ENCODE peak calls at places on chromosomes 1 and 21, in seven cellular contexts. I is astrocyte, V is natural killer cell, N is brain microvascular endothelial cell, L is ascending aorta, T is ovary, G is PC-3. Q is an unnamed sample.

GRCh38 chr1:1171551-1172340 is 1.9 kb upstream of the TTLL10 start:
- DNase-seq in T (no peak), G (no peak), I (no peak), L (no peak), V (peak; percentile 24), N (no peak), Q (peak; percentile 83)

GRCh38 chr1:116624040-116624439 is 43.5 kb downstream of the IGSF3 start:
- DNase-seq in I (no peak), N (no peak), V (no peak), L (no peak), G (no peak), T (no peak), Q (no peak)

GRCh38 chr1:212482352-212483153 is 49.8 kb downstream of the NENF start:
- DNase-seq in N (peak; percentile 61), V (no peak), I (peak; percentile 84), L (no peak), G (peak; percentile 95), T (no peak), Q (no peak)

GRCh38 chr1:43547538-43548072 is 16.9 kb downstream of the PTPRF start:
- DNase-seq in G (no peak), T (no peak), V (no peak), I (no peak), N (no peak), L (no peak), Q (no peak)

GRCh38 chr1:227038401-227038800 is 98.3 kb downstream of the COQ8A start:
- DNase-seq in V (no peak), N (no peak), T (no peak), G (peak; percentile 34), I (peak; percentile 84), L (no peak), Q (no peak)

GRCh38 chr21:19999369-20000272 is 998.6 kb upstream of the NCAM2 start:
- DNase-seq in T (no peak), N (no peak), G (no peak), L (no peak), I (no peak), V (no peak), Q (no peak)

GRCh38 chr1:169295425-169295824 is 72.2 kb downstream of the NME7 start:
- DNase-seq in V (no peak), L (no peak), N (no peak), G (no peak), T (no peak), I (peak; percentile 56), Q (no peak)

GRCh38 chr1:12620142-12620865 is 2.3 kb upstream of the DHRS3 start:
- DNase-seq in V (no peak), N (no peak), I (no peak), G (peak; percentile 52), L (no peak), T (no peak), Q (no peak)

GRCh38 chr1:34088001-34088400 is 77.0 kb downstream of the CSMD2 start:
- DNase-seq in V (no peak), G (no peak), I (no peak), T (no peak), N (no peak), L (no peak), Q (no peak)

GRCh38 chr1:193476748-193477147 is 290.3 kb upstream of the B3GALT2 start:
- DNase-seq in T (no peak), G (no peak), V (no peak), L (no peak), N (no peak), I (no peak), Q (no peak)

GRCh38 chr1:212247179-212247721 is 38.0 kb upstream of the PPP2R5A start:
- DNase-seq in V (no peak), I (peak; percentile 13), N (peak; percentile 64), G (no peak), T (peak; percentile 19), L (no peak), Q (no peak)

GRCh38 chr1:2786329-2787162 is 14.9 kb downstream of the TTC34 start:
- DNase-seq in T (peak; percentile 32), N (no peak), L (no peak), I (no peak), G (peak; percentile 56), V (peak; percentile 63), Q (peak; percentile 69)

GRCh38 chr1:46530311-46530710 is 21.1 kb downstream of the KNCN start:
- DNase-seq in I (no peak), T (no peak), V (no peak), N (no peak), G (no peak), L (no peak), Q (no peak)

GRCh38 chr1:209349372-209350324 is 233.9 kb upstream of the CAMK1G start:
- DNase-seq in T (no peak), V (no peak), I (peak; percentile 65), L (no peak), N (peak; percentile 34), G (no peak), Q (no peak)

GRCh38 chr1:32881871-32882850 is 4.1 kb upstream of the HPCA start:
- DNase-seq in L (no peak), G (no peak), N (no peak), T (no peak), I (no peak), V (no peak), Q (no peak)

GRCh38 chr1:4170548-4170947 is 270.5 kb upstream of the C1orf174 start:
- DNase-seq in L (no peak), I (no peak), T (peak; percentile 2), G (no peak), N (no peak), V (no peak), Q (no peak)

GRCh38 chr1:2429780-2430591 is 17.6 kb upstream of the PEX10 start:
- DNase-seq in V (no peak), N (no peak), T (no peak), G (peak; percentile 67), L (no peak), I (no peak), Q (no peak)

GRCh38 chr1:55997550-55997949 is 581.8 kb downstream of the PLPP3 start:
- DNase-seq in G (no peak), I (no peak), N (no peak), T (no peak), L (no peak), V (no peak), Q (no peak)

GRCh38 chr1:53378932-53379661 is 51.2 kb upstream of the LRP8 start:
- DNase-seq in G (no peak), T (no peak), I (no peak), V (no peak), L (no peak), N (no peak), Q (no peak)

GRCh38 chr1:189970331-189971230 is 507.1 kb downstream of the BRINP3 start:
- DNase-seq in V (no peak), N (no peak), T (no peak), G (no peak), I (peak; percentile 8), L (no peak), Q (no peak)

GRCh38 chr1:43441166-43441893 is 12.4 kb downstream of the HYI start:
- DNase-seq in V (no peak), I (no peak), N (no peak), G (no peak), L (no peak), T (peak; percentile 14), Q (peak; percentile 1)

GRCh38 chr1:234262754-234263105 is 110.5 kb upstream of the COA6 start:
- DNase-seq in V (no peak), N (no peak), T (no peak), L (no peak), G (no peak), I (peak; percentile 52), Q (no peak)

GRCh38 chr21:16305686-16306085 is 575.9 kb downstream of the USP25 start:
- DNase-seq in G (no peak), N (peak; percentile 18), I (peak; percentile 70), L (no peak), V (no peak), T (peak; percentile 52), Q (no peak)

GRCh38 chr1:87620807-87621206 is 292.1 kb downstream of the LMO4 start:
- DNase-seq in L (no peak), V (no peak), T (no peak), I (no peak), N (no peak), G (no peak), Q (no peak)

GRCh38 chr1:67307251-67308060 is at the start of gene IL12RB2:
- DNase-seq in V (peak; percentile 38), I (no peak), G (no peak), L (no peak), N (no peak), T (no peak), Q (peak; percentile 20)

GRCh38 chr1:181486098-181486420 is 2.7 kb downstream of the CACNA1E start:
- DNase-seq in V (no peak), I (no peak), L (no peak), G (no peak), N (no peak), T (no peak), Q (no peak)
- TF ChIP-seq CTCF in V (no peak), I (no peak), L (no peak), G (no peak), N (no peak), T (no peak), Q (no peak)

GRCh38 chr1:156684227-156684782 is 7.1 kb upstream of the NES start:
- DNase-seq in L (no peak), I (no peak), N (no peak), G (peak; percentile 54), V (no peak), T (no peak), Q (no peak)
- TF ChIP-seq CTCF in L (no peak), I (no peak), N (peak; percentile 45), G (peak; percentile 56), V (no peak), T (no peak), Q (no peak)

DNA sequence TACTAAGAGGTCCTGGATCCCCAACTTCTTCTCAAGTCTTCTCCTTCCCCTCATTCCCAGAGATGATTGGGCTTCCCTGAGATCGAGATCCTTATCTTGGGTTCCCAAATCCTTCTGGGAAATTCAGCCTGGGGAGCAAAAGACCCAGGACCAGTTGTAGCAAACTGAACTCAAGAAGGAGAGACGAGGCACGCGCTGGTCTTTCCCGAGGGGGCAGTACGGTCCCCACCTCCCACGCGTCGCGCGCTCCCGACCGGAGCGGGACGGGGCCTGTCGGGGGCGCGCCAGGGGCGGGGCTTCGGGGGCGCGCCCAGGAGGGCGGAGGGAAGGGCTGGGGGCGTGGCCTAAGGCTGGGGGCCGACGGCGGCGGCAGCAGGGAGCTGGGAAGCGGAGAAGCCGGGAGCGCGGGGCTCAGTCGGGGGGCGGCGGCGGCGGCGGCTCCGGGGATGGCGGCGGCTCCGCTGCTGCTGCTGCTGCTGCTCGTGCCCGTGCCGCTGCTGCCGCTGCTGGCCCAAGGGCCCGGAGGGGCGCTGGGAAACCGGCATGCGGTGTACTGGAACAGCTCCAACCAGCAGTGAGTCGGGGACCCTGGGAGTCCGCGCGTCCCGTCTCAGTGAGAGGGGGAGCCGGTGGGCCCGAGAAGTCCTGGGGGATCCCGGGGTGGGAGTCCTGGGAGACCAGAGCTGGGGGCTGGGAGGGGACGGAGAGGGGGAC is at the start of gene EFNA3:
- DNase-seq in L (no peak), I (peak; percentile 10), V (peak; percentile 49), T (peak; percentile 83), G (peak; percentile 81), N (no peak), Q (peak; percentile 74)
- TF ChIP-seq CTCF in L (no peak), I (no peak), V (no peak), T (no peak), G (no peak), N (no peak), Q (no peak)

DNA sequence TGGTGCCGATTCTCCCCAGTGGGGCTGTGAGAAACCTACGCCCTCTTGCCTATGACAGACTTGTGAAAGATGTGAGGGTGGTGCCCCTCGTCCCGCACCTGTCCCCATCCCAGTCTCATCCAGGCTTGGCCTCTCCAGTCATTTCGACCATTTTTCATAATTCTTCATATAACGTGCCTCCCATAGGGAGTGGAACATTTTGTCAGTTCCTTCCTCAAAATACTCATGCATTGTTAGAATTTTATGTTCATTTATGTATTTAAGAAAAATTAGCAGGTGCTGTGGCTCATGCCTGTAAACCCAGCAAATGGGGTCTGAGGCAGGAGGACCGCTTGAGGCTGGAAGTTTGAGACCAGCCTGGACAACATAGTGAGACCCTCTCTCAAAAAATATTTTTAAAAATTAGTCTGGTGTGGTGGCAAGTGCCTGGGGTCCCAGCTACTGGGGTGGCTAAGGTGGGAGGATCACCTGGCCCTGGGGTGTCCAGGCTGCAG is 19.7 kb upstream of the SMPDL3B start:
- DNase-seq in V (no peak), I (no peak), N (no peak), L (no peak), G (no peak), T (no peak), Q (no peak)
- TF ChIP-seq CTCF in V (no peak), I (no peak), N (no peak), L (no peak), G (no peak), T (no peak), Q (no peak)